ENCODE peak calls at places on chromosome 6, in nine cellular contexts. One of them, this sample, is unnamed.

GRCh38 chr6:2716926-2717700 is 33.6 kb downstream of the MYLK4 start:
- DNase-seq in cardiac muscle cell: no peak
- DNase-seq in astrocyte of the spinal cord: no peak
- DNase-seq in mesothelial cell of epicardium: no peak
- DNase-seq in tibial artery: no peak
- DNase-seq in OCI-LY7: no peak
- DNase-seq in osteocyte: no peak
- DNase-seq in heart right ventricle: no peak
- DNase-seq in GM13976: no peak
- DNase-seq in this sample: no peak

GRCh38 chr6:2546941-2547716 is 203.6 kb downstream of the MYLK4 start:
- DNase-seq in cardiac muscle cell: peak; percentile 66
- DNase-seq in astrocyte of the spinal cord: no peak
- DNase-seq in mesothelial cell of epicardium: no peak
- DNase-seq in tibial artery: no peak
- DNase-seq in OCI-LY7: no peak
- DNase-seq in osteocyte: no peak
- DNase-seq in heart right ventricle: no peak
- DNase-seq in GM13976: no peak
- DNase-seq in this sample: no peak

GRCh38 chr6:45965787-45966186 is 49.9 kb downstream of the CLIC5 start:
- DNase-seq in cardiac muscle cell: peak; percentile 76
- DNase-seq in astrocyte of the spinal cord: peak; percentile 60
- DNase-seq in mesothelial cell of epicardium: no peak
- DNase-seq in tibial artery: no peak
- DNase-seq in OCI-LY7: no peak
- DNase-seq in osteocyte: no peak
- DNase-seq in heart right ventricle: no peak
- DNase-seq in GM13976: no peak
- DNase-seq in this sample: no peak

GRCh38 chr6:14924126-14925024 is 321.5 kb upstream of the JARID2 start:
- DNase-seq in cardiac muscle cell: no peak
- DNase-seq in astrocyte of the spinal cord: no peak
- DNase-seq in mesothelial cell of epicardium: no peak
- DNase-seq in tibial artery: no peak
- DNase-seq in OCI-LY7: no peak
- DNase-seq in osteocyte: no peak
- DNase-seq in heart right ventricle: no peak
- DNase-seq in GM13976: no peak
- DNase-seq in this sample: no peak

GRCh38 chr6:113695506-113695905 is 161.6 kb upstream of the MARCKS start:
- DNase-seq in cardiac muscle cell: peak; percentile 95
- DNase-seq in astrocyte of the spinal cord: no peak
- DNase-seq in mesothelial cell of epicardium: no peak
- DNase-seq in tibial artery: no peak
- DNase-seq in OCI-LY7: no peak
- DNase-seq in osteocyte: no peak
- DNase-seq in heart right ventricle: no peak
- DNase-seq in GM13976: no peak
- DNase-seq in this sample: no peak

GRCh38 chr6:3748208-3748701 is 3.3 kb downstream of the PXDC1 start:
- DNase-seq in cardiac muscle cell: peak; percentile 75
- DNase-seq in astrocyte of the spinal cord: peak; percentile 77
- DNase-seq in mesothelial cell of epicardium: peak; percentile 26
- DNase-seq in tibial artery: peak; percentile 80
- DNase-seq in OCI-LY7: peak; percentile 38
- DNase-seq in osteocyte: peak; percentile 86
- DNase-seq in heart right ventricle: peak; percentile 76
- DNase-seq in GM13976: peak; percentile 79
- DNase-seq in this sample: peak; percentile 66

GRCh38 chr6:110547266-110547964 is 71.0 kb upstream of the SLC22A16 start:
- DNase-seq in cardiac muscle cell: no peak
- DNase-seq in astrocyte of the spinal cord: peak; percentile 52
- DNase-seq in mesothelial cell of epicardium: no peak
- DNase-seq in tibial artery: no peak
- DNase-seq in OCI-LY7: no peak
- DNase-seq in osteocyte: peak; percentile 10
- DNase-seq in heart right ventricle: no peak
- DNase-seq in GM13976: no peak
- DNase-seq in this sample: no peak

GRCh38 chr6:152091851-152092341 is 284.4 kb downstream of the ESR1 start:
- DNase-seq in cardiac muscle cell: peak; percentile 78
- DNase-seq in astrocyte of the spinal cord: peak; percentile 67
- DNase-seq in mesothelial cell of epicardium: no peak
- DNase-seq in tibial artery: no peak
- DNase-seq in OCI-LY7: no peak
- DNase-seq in osteocyte: no peak
- DNase-seq in heart right ventricle: no peak
- DNase-seq in GM13976: no peak
- DNase-seq in this sample: no peak

GRCh38 chr6:93418113-93418447 is 1.3 kb downstream of the EPHA7 start:
- DNase-seq in cardiac muscle cell: peak; percentile 3
- DNase-seq in astrocyte of the spinal cord: peak; percentile 29
- DNase-seq in mesothelial cell of epicardium: no peak
- DNase-seq in tibial artery: no peak
- DNase-seq in OCI-LY7: no peak
- DNase-seq in osteocyte: no peak
- DNase-seq in heart right ventricle: no peak
- DNase-seq in GM13976: peak; percentile 22
- DNase-seq in this sample: peak; percentile 13
- TF ChIP-seq CTCF in cardiac muscle cell: no peak
- TF ChIP-seq CTCF in astrocyte of the spinal cord: no peak
- TF ChIP-seq CTCF in mesothelial cell of epicardium: no peak
- TF ChIP-seq CTCF in tibial artery: no peak
- TF ChIP-seq CTCF in OCI-LY7: no peak
- TF ChIP-seq CTCF in osteocyte: no peak
- TF ChIP-seq CTCF in heart right ventricle: no peak
- TF ChIP-seq CTCF in GM13976: no peak
- TF ChIP-seq CTCF in this sample: no peak

GRCh38 chr6:143528164-143528811 is 16.8 kb upstream of the FUCA2 start:
- DNase-seq in cardiac muscle cell: no peak
- DNase-seq in astrocyte of the spinal cord: no peak
- DNase-seq in mesothelial cell of epicardium: no peak
- DNase-seq in tibial artery: no peak
- DNase-seq in OCI-LY7: no peak
- DNase-seq in osteocyte: no peak
- DNase-seq in heart right ventricle: no peak
- DNase-seq in GM13976: no peak
- DNase-seq in this sample: peak; percentile 39

GRCh38 chr6:143527677-143528076 is 16.2 kb upstream of the FUCA2 start:
- DNase-seq in cardiac muscle cell: no peak
- DNase-seq in astrocyte of the spinal cord: no peak
- DNase-seq in mesothelial cell of epicardium: no peak
- DNase-seq in tibial artery: no peak
- DNase-seq in OCI-LY7: no peak
- DNase-seq in osteocyte: no peak
- DNase-seq in heart right ventricle: no peak
- DNase-seq in GM13976: no peak
- DNase-seq in this sample: no peak

GRCh38 chr6:143531720-143532504 is 20.4 kb upstream of the FUCA2 start:
- DNase-seq in cardiac muscle cell: no peak
- DNase-seq in astrocyte of the spinal cord: no peak
- DNase-seq in mesothelial cell of epicardium: no peak
- DNase-seq in tibial artery: no peak
- DNase-seq in OCI-LY7: no peak
- DNase-seq in osteocyte: no peak
- DNase-seq in heart right ventricle: no peak
- DNase-seq in GM13976: no peak
- DNase-seq in this sample: no peak

DNA sequence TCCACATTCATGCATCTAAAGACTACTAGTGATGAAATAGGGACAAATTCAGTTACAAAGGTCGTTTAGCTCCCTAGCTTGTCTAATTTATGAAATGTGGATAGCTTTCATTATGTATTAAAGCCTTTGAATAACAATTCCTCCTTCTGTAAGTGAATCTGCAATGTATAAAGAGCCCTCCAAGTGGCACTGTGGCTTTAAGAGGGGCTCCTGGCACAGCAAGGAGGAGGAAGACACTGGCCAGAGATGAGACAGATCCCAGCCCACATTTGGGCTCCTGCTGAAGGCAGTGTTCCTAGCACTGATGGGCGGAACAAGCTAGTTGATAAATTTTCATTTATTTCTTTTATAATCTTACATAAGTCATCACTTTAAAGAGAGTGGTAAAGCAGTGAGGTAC is 17.6 kb upstream of the FUCA2 start:
- DNase-seq in cardiac muscle cell: no peak
- DNase-seq in astrocyte of the spinal cord: no peak
- DNase-seq in mesothelial cell of epicardium: no peak
- DNase-seq in tibial artery: no peak
- DNase-seq in OCI-LY7: no peak
- DNase-seq in osteocyte: no peak
- DNase-seq in heart right ventricle: no peak
- DNase-seq in GM13976: no peak
- DNase-seq in this sample: no peak
- TF ChIP-seq CTCF in cardiac muscle cell: no peak
- TF ChIP-seq CTCF in astrocyte of the spinal cord: peak; percentile 8
- TF ChIP-seq CTCF in mesothelial cell of epicardium: no peak
- TF ChIP-seq CTCF in tibial artery: no peak
- TF ChIP-seq CTCF in OCI-LY7: peak; percentile 35
- TF ChIP-seq CTCF in osteocyte: peak; percentile 53
- TF ChIP-seq CTCF in heart right ventricle: peak; percentile 10
- TF ChIP-seq CTCF in GM13976: no peak
- TF ChIP-seq CTCF in this sample: no peak

DNA sequence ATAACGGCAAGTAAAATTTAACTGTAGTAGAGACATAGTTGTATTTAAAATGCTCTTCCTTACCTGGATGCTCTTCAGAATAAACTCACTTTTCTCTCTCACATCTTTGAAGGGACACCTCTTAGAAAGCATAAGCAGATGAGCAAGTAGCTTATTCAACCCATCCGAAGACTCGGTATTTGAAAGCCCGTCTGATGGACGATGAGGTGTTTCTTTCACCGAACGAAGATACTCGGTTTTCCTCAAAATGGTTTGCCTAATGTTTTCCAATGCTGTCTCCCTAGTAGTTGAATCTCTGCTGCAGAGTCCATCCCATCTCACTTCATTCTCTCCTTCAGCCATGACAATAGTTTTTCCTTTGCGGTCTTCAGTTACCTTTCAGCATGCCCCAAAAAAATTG is 914 bp downstream of the SESN1 start:
- DNase-seq in cardiac muscle cell: no peak
- DNase-seq in astrocyte of the spinal cord: peak; percentile 31
- DNase-seq in mesothelial cell of epicardium: no peak
- DNase-seq in tibial artery: no peak
- DNase-seq in OCI-LY7: no peak
- DNase-seq in osteocyte: no peak
- DNase-seq in heart right ventricle: no peak
- DNase-seq in GM13976: no peak
- DNase-seq in this sample: no peak
- TF ChIP-seq CTCF in cardiac muscle cell: no peak
- TF ChIP-seq CTCF in astrocyte of the spinal cord: no peak
- TF ChIP-seq CTCF in mesothelial cell of epicardium: no peak
- TF ChIP-seq CTCF in tibial artery: no peak
- TF ChIP-seq CTCF in OCI-LY7: no peak
- TF ChIP-seq CTCF in osteocyte: no peak
- TF ChIP-seq CTCF in heart right ventricle: no peak
- TF ChIP-seq CTCF in GM13976: no peak
- TF ChIP-seq CTCF in this sample: no peak

DNA sequence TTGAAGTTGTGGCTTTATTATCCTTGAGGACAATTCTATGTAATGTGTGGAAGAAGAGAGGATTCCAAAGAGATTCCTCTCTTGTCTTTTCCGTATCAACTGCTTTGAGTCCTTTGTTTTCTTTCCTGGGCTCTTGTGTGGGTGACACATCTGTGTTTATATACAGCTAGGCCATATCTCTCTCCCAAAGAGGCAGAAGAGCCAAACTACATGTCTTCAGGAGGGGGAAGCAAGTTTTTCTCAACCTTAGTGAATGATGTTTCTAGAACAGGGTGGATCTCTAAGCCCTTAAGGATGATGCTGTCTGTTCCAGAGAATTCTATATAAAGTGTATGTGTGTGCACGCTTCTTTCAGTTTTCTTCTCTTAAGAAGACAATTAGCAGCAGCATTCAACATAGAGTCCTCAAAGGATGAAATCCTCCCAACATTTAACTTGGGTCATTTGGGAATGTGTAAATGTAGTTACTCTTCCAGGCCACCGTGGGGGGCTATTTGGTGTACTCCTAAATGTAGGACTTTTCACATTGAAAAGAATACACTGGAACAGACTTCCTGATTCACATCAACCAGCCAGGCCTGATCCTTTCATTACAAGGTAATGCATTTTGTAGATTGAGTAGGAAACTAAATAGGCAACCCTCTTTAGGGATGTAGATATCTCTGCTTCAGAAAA is 92.8 kb upstream of the EEF1E1 start:
- DNase-seq in cardiac muscle cell: no peak
- DNase-seq in astrocyte of the spinal cord: no peak
- DNase-seq in mesothelial cell of epicardium: no peak
- DNase-seq in tibial artery: no peak
- DNase-seq in OCI-LY7: no peak
- DNase-seq in osteocyte: no peak
- DNase-seq in heart right ventricle: no peak
- DNase-seq in GM13976: no peak
- DNase-seq in this sample: no peak
- TF ChIP-seq CTCF in cardiac muscle cell: no peak
- TF ChIP-seq CTCF in astrocyte of the spinal cord: peak; percentile 30
- TF ChIP-seq CTCF in mesothelial cell of epicardium: peak; percentile 47
- TF ChIP-seq CTCF in tibial artery: no peak
- TF ChIP-seq CTCF in OCI-LY7: peak; percentile 48
- TF ChIP-seq CTCF in osteocyte: peak; percentile 28
- TF ChIP-seq CTCF in heart right ventricle: no peak
- TF ChIP-seq CTCF in GM13976: no peak
- TF ChIP-seq CTCF in this sample: peak; percentile 6

DNA sequence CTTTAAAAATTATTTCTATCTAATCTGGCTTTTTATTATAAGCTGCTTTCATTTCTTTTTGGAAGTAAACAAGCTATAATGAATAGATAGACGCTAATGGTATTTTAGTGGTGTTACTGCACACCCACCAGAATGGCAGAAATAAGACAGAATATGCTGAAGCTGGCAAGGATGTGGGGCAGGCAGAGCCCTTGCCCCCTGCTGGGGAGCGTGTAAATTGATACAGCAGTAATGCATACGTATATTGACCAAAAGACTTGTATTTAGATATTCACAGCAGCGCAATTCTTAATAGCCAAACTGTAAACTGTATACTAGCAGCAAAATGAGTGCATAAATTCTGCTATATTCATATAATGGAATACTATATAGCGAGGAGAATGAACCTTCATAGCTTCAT is 35.3 kb downstream of the TMEM181 start:
- DNase-seq in cardiac muscle cell: no peak
- DNase-seq in astrocyte of the spinal cord: no peak
- DNase-seq in mesothelial cell of epicardium: no peak
- DNase-seq in tibial artery: no peak
- DNase-seq in OCI-LY7: peak; percentile 19
- DNase-seq in osteocyte: no peak
- DNase-seq in heart right ventricle: no peak
- DNase-seq in GM13976: no peak
- DNase-seq in this sample: no peak
- TF ChIP-seq CTCF in cardiac muscle cell: peak; percentile 29
- TF ChIP-seq CTCF in astrocyte of the spinal cord: peak; percentile 20
- TF ChIP-seq CTCF in mesothelial cell of epicardium: no peak
- TF ChIP-seq CTCF in tibial artery: no peak
- TF ChIP-seq CTCF in OCI-LY7: peak; percentile 69
- TF ChIP-seq CTCF in osteocyte: no peak
- TF ChIP-seq CTCF in heart right ventricle: peak; percentile 8
- TF ChIP-seq CTCF in GM13976: no peak
- TF ChIP-seq CTCF in this sample: no peak

DNA sequence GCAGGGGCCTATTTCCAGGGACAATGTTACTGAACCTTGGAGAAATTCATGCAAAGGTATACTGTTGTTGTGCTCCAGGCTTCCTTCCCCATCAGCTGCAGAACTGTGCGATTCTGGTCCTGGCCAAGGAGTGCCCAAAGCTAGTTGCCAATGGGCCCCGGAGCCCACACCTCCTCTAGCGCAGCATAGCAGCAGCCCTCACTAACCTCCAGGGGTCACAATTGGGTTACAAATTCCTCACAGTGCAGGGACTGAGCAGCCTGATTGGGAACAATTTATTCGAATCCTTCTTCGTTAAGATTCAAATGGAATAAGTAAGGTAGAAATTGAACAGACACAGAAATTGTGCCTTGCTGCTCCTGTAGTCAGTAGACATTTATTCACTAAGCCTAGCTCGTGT is 284.9 kb downstream of the PRKN start:
- DNase-seq in cardiac muscle cell: peak; percentile 0
- DNase-seq in astrocyte of the spinal cord: no peak
- DNase-seq in mesothelial cell of epicardium: no peak
- DNase-seq in tibial artery: no peak
- DNase-seq in OCI-LY7: peak; percentile 27
- DNase-seq in osteocyte: no peak
- DNase-seq in heart right ventricle: no peak
- DNase-seq in GM13976: no peak
- DNase-seq in this sample: no peak
- TF ChIP-seq CTCF in cardiac muscle cell: no peak
- TF ChIP-seq CTCF in astrocyte of the spinal cord: no peak
- TF ChIP-seq CTCF in mesothelial cell of epicardium: no peak
- TF ChIP-seq CTCF in tibial artery: no peak
- TF ChIP-seq CTCF in OCI-LY7: peak; percentile 68
- TF ChIP-seq CTCF in osteocyte: peak; percentile 41
- TF ChIP-seq CTCF in heart right ventricle: peak; percentile 57
- TF ChIP-seq CTCF in GM13976: no peak
- TF ChIP-seq CTCF in this sample: no peak